ENCODE peak calls at places on chromosomes 4 and X, in five cellular contexts. J, X, F, L and U are unnamed samples.

GRCh38 chrX:151974336-151975227 is at the start of gene GABRE:
- DNase-seq in J (no peak), X (peak), F (peak), L (no peak), U (peak)

GRCh38 chr4:40704073-40704472 is 45.7 kb upstream of the NSUN7 start:
- DNase-seq in J (no peak), X (no peak), F (no peak), L (no peak), U (no peak)

GRCh38 chr4:185599844-185600243 is 64.5 kb upstream of the PDLIM3 start:
- DNase-seq in J (no peak), X (no peak), F (no peak), L (no peak), U (no peak)

GRCh38 chr4:186304816-186305520 is 39.0 kb downstream of the F11 start:
- DNase-seq in J (no peak), X (peak), F (no peak), L (no peak), U (no peak)

GRCh38 chr4:95095352-95095974 is 337.7 kb downstream of the BMPR1B start:
- DNase-seq in J (no peak), X (peak), F (no peak), L (no peak), U (no peak)

GRCh38 chrX:111431007-111431406 is 19.0 kb upstream of the DCX start:
- DNase-seq in J (no peak), X (no peak), F (no peak), L (no peak), U (no peak)

GRCh38 chrX:118271770-118272169 is 74.1 kb upstream of the WDR44 start:
- DNase-seq in J (no peak), X (peak), F (no peak), L (no peak), U (no peak)

GRCh38 chrX:108734426-108734825 is 1.9 kb downstream of the IRS4 start:
- DNase-seq in J (peak), X (no peak), F (no peak), L (no peak), U (no peak)

GRCh38 chr4:38157592-38157991 is 197.4 kb downstream of the PTTG2 start:
- DNase-seq in J (no peak), X (no peak), F (no peak), L (no peak), U (no peak)

GRCh38 chr4:8370106-8370787 is 70.3 kb downstream of the ACOX3 start:
- DNase-seq in J (no peak), X (no peak), F (no peak), L (no peak), U (peak)

GRCh38 chr4:82842593-82842992 is 44.0 kb upstream of the SCD5 start:
- DNase-seq in J (no peak), X (peak), F (no peak), L (no peak), U (no peak)

GRCh38 chr4:162201673-162202072 is 37.9 kb upstream of the FSTL5 start:
- DNase-seq in J (no peak), X (no peak), F (no peak), L (no peak), U (no peak)

GRCh38 chr4:126827669-126828068 is 805.1 kb upstream of the INTU start:
- DNase-seq in J (no peak), X (no peak), F (no peak), L (no peak), U (no peak)

GRCh38 chrX:132412208-132412607 is 76.6 kb downstream of the MBNL3 start:
- DNase-seq in J (no peak), X (no peak), F (no peak), L (no peak), U (no peak)

GRCh38 chrX:30597258-30598012 is 19.9 kb upstream of the TASL start:
- DNase-seq in J (peak), X (no peak), F (no peak), L (no peak), U (no peak)

GRCh38 chrX:30590368-30590767 is 12.8 kb upstream of the TASL start:
- DNase-seq in J (no peak), X (no peak), F (no peak), L (no peak), U (no peak)

GRCh38 chrX:30592846-30593245 is 15.3 kb upstream of the TASL start:
- DNase-seq in J (no peak), X (no peak), F (no peak), L (no peak), U (no peak)

GRCh38 chrX:30589146-30589888 is 11.8 kb upstream of the TASL start:
- DNase-seq in J (no peak), X (no peak), F (no peak), L (no peak), U (no peak)

DNA sequence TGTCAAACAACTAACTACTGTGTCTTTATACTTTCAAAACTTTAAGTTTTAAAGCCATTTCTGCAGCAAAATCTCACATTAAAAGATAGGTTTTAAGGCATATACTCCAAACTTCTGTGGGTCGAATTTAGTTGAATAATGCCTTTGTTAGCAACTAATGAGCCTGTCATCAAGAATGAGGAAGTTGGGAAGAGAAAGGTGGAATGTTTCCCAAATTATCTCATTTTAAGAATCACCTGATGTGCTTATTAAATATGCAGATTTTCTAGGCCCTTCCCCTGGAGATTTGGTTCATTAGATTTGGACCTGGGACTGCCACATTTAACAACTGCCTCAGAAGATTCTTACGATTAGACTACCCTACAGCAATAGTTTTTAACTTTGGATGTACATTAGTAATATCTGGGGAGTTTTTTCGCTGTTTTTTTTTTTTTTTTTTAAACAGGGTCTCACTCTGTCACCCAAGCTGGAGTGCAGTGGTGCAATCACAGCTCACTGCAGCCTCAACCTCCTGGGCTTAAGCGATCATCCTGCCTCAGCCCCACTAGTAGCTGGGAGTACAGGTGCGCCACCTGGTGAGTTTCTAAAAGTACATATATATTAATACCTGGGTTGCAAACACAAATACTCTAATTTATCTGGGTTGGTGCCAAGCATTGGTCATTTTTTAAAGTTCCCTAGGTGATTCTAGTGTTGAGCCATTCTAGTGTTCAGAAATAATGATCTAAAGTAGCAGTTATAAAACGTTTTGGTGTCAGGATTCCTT is 16.1 kb upstream of the TASL start:
- DNase-seq in J (no peak), X (no peak), F (no peak), L (no peak), U (no peak)
- TF ChIP-seq CTCF in J (peak), X (no peak), F (no peak), L (peak), U (no peak)

DNA sequence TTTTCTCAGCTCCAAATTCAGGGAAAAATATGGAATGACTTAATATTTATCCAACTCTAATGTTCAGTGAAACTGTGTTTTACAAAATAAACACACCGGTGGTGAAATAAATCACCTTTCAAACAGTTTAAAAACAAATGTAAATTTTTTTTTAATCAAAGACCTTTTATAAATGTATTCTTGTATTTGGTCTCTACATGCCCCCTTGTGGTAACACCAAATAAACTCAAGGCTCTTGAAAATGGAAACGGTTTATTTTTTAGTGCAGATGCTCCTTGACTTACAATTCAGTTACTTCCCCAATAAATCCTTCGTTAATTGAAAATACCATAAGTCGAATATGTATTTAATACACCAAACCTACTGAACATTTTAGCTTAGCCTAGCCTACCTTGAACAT is 45.9 kb upstream of the ITM2A start:
- DNase-seq in J (peak), X (peak), F (no peak), L (no peak), U (no peak)
- TF ChIP-seq CTCF in J (peak), X (no peak), F (peak), L (peak), U (no peak)

GRCh38 chr4:105455182-105455581 is 18.7 kb downstream of the PPA2 start:
- DNase-seq in J (no peak), X (no peak), F (no peak), L (no peak), U (no peak)

GRCh38 chr4:105455998-105456397 is 17.9 kb downstream of the PPA2 start:
- DNase-seq in J (no peak), X (no peak), F (no peak), L (no peak), U (no peak)

GRCh38 chr4:105457997-105458396 is 15.9 kb downstream of the PPA2 start:
- DNase-seq in J (no peak), X (peak), F (no peak), L (no peak), U (no peak)

GRCh38 chr4:105451346-105451745 is 22.5 kb downstream of the PPA2 start:
- DNase-seq in J (no peak), X (no peak), F (no peak), L (no peak), U (no peak)

DNA sequence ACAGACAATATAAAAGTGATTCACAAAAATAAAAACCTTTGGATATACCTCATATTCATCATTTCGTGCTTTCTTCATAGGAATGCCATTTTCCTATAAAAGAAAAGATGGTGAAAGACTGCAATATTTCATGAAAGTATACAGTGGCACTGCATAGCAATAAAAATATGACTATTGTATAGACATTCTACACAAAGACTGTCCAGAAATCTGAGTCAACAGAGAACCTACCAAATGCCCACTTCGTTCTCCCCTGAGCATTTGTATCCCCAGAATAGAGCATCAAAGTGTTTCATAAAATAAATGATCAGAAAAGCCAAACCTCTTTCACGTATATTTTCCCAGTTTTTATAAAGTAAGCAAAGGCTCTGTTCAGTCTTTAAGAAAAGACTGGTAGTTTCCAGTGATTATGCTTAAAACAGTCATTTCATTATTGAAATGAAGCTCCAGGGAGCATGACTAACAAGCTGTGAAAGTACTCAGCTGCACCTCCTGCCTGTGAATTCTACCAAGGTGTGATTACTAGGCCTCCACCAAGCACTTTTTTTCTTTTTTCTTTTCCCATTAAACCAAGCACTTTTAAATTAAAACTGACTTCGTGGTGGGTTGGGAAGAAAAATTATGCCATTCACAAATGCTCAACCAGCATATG is 20.2 kb downstream of the PPA2 start:
- DNase-seq in J (peak), X (no peak), F (no peak), L (no peak), U (no peak)
- TF ChIP-seq CTCF in J (no peak), X (no peak), F (no peak), L (peak), U (no peak)

GRCh38 chrX:129723511-129723910 is 15.3 kb upstream of the XPNPEP2 start:
- DNase-seq in J (no peak), X (peak), F (no peak), L (no peak), U (no peak)

GRCh38 chrX:129721870-129722269 is 16.9 kb upstream of the XPNPEP2 start:
- DNase-seq in J (no peak), X (no peak), F (no peak), L (no peak), U (no peak)

GRCh38 chrX:129724767-129725166 is 14.0 kb upstream of the XPNPEP2 start:
- DNase-seq in J (no peak), X (no peak), F (no peak), L (no peak), U (no peak)

GRCh38 chrX:129728061-129728460 is 10.7 kb upstream of the XPNPEP2 start:
- DNase-seq in J (no peak), X (no peak), F (no peak), L (no peak), U (no peak)

GRCh38 chrX:129726307-129727111 is 12.3 kb upstream of the XPNPEP2 start:
- DNase-seq in J (no peak), X (peak), F (peak), L (no peak), U (peak)
- TF ChIP-seq CTCF in J (peak), X (peak), F (peak), L (peak), U (peak)

GRCh38 chr4:16583764-16584163 is 314.7 kb downstream of the LDB2 start:
- DNase-seq in J (no peak), X (peak), F (no peak), L (no peak), U (no peak)

GRCh38 chr4:16582036-16582435 is 316.4 kb downstream of the LDB2 start:
- DNase-seq in J (no peak), X (no peak), F (no peak), L (no peak), U (no peak)

GRCh38 chr4:16585053-16585452 is 313.4 kb downstream of the LDB2 start:
- DNase-seq in J (no peak), X (no peak), F (no peak), L (no peak), U (no peak)

GRCh38 chr4:16581117-16581516 is 317.3 kb downstream of the LDB2 start:
- DNase-seq in J (no peak), X (no peak), F (no peak), L (no peak), U (no peak)

GRCh38 chr4:16582526-16582925 is 315.9 kb downstream of the LDB2 start:
- DNase-seq in J (no peak), X (no peak), F (peak), L (no peak), U (no peak)
- TF ChIP-seq CTCF in J (no peak), X (peak), F (no peak), L (peak), U (no peak)

DNA sequence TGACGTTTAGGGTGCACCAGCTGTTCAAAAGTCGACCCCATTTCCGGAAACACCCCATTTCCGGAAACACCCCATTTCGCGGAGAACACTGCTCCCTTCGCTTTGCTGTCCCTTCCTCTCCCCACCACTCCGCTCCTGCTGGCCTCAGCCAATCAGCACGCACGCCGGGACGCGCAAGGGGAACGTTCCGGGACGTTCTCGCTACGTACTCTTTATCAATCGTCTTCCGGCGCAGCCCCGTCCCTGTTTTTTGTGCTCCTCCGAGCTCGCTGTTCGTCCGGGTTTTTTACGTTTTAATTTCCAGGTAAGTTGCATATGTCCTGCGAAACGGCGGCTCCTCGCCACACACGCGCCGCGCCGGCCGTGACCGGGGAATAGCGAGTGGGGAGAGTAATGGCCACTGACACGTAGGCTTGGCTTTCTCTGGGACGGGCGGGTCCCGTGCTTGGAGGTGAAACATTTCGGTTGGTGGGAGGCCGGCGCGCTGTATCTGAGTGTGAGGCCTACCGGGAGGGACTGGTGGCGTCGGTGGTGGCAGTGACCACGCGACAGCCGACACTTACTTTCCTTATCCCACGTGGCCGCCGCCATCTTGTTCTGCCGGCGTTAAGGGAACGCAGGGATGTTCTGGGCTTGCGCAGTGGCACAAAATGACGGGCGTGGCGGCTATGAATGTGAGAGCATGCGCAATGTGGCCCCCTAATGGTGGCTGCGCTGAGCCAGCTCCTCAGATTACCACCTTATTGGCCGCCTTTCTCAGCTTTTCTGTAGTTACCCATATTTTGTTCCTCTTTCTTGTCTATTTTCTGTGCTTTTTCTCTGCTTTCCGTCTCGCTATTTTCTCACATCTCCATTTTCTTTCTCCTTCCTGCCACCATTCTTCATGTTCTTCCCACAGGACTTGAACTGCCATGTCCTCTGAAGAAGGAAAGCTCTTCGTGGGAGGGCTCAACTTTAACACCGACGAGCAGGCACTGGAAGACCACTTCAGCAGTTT is at the start of gene RBM3:
- DNase-seq in J (peak), X (peak), F (peak), L (no peak), U (peak)
- TF ChIP-seq CTCF in J (peak), X (peak), F (peak), L (peak), U (peak)